ENCODE peak calls at places on chromosomes 16 and 17, in ten cellular contexts. V is stimulated activated CD8-positive, alpha-beta memory T cell treated with anti-CD3 and anti-CD28 coated beads, Interleukin-15, amount 100 ng/mL, for 24 hours; K is skeletal muscle cell; U is anterior cingulate cortex; W is RWPE1; S is naive B cell; T is CD4-positive, alpha-beta T cell; A is NCI-H1930; E is activated naive CD4-positive, alpha-beta T cell; L is left ventricle myocardium inferior. C is an unnamed sample.

GRCh38 chr16:86791287-86792074 is 213.1 kb downstream of the FOXL1 start:
- DNase-seq in V (no peak), K (no peak), U (no peak), W (no peak), S (no peak), T (no peak), A (no peak), E (no peak), L (no peak), C (no peak)

GRCh38 chr17:81710514-81711308 is 1.4 kb upstream of the SLC25A10 start:
- DNase-seq in V (no peak), K (no peak), U (no peak), W (no peak), S (no peak), T (no peak), A (no peak), E (no peak), L (no peak), C (no peak)

GRCh38 chr16:52515068-52515671 is 31.8 kb downstream of the TOX3 start:
- DNase-seq in V (no peak), K (no peak), U (no peak), W (no peak), S (no peak), T (no peak), A (no peak), E (no peak), L (no peak), C (no peak)

GRCh38 chr17:8479431-8479947 is 43.8 kb downstream of the NDEL1 start:
- DNase-seq in V (no peak), K (no peak), U (peak; percentile 47), W (no peak), S (no peak), T (no peak), A (no peak), E (no peak), L (peak; percentile 58), C (no peak)

GRCh38 chr17:74089869-74090464 is 113.5 kb upstream of the RPL38 start:
- DNase-seq in V (peak; percentile 10), K (peak; percentile 4), U (no peak), W (no peak), S (no peak), T (no peak), A (peak; percentile 35), E (no peak), L (no peak), C (no peak)

GRCh38 chr17:40015005-40015997 is at the start of gene CSF3:
- DNase-seq in V (no peak), K (no peak), U (no peak), W (no peak), S (no peak), T (no peak), A (no peak), E (no peak), L (no peak), C (no peak)

GRCh38 chr16:80994451-80994850 is 12.2 kb downstream of the CMC2 start:
- DNase-seq in V (no peak), K (no peak), U (no peak), W (no peak), S (no peak), T (no peak), A (no peak), E (no peak), L (no peak), C (no peak)

GRCh38 chr16:66543541-66543940 is 6.4 kb downstream of the TK2 start:
- DNase-seq in V (no peak), K (no peak), U (no peak), W (no peak), S (no peak), T (no peak), A (no peak), E (no peak), L (no peak), C (no peak)

GRCh38 chr17:34892864-34893263 is 68.4 kb downstream of the CCT6B start:
- DNase-seq in V (no peak), K (no peak), U (no peak), W (peak; percentile 26), S (no peak), T (no peak), A (no peak), E (no peak), L (no peak), C (no peak)

GRCh38 chr16:57192146-57192545 is 6.0 kb downstream of the RSPRY1 start:
- DNase-seq in V (no peak), K (no peak), U (no peak), W (no peak), S (no peak), T (no peak), A (no peak), E (no peak), L (no peak), C (no peak)

GRCh38 chr16:964696-965395 is 5.9 kb downstream of the LMF1 start:
- DNase-seq in V (no peak), K (no peak), U (no peak), W (no peak), S (no peak), T (peak; percentile 71), A (no peak), E (peak; percentile 28), L (no peak), C (peak; percentile 50)

GRCh38 chr17:17606416-17607000 is 15.0 kb upstream of the PEMT start:
- DNase-seq in V (no peak), K (no peak), U (no peak), W (no peak), S (no peak), T (no peak), A (no peak), E (no peak), L (no peak), C (no peak)

GRCh38 chr16:66167564-66168291 is 198.8 kb upstream of the CDH5 start:
- DNase-seq in V (no peak), K (no peak), U (no peak), W (no peak), S (no peak), T (no peak), A (no peak), E (no peak), L (no peak), C (no peak)

GRCh38 chr17:21214777-21215541 is 998 bp upstream of the TMEM11 start:
- DNase-seq in V (no peak), K (no peak), U (no peak), W (peak; percentile 25), S (no peak), T (no peak), A (no peak), E (no peak), L (no peak), C (peak; percentile 2)

GRCh38 chr16:85935957-85936760 is 37.2 kb downstream of the IRF8 start:
- DNase-seq in V (peak; percentile 33), K (no peak), U (no peak), W (no peak), S (peak; percentile 90), T (peak; percentile 50), A (no peak), E (no peak), L (no peak), C (peak; percentile 75)

GRCh38 chr16:68388124-68388523 is 60.2 kb downstream of the SMPD3 start:
- DNase-seq in V (no peak), K (no peak), U (no peak), W (no peak), S (no peak), T (no peak), A (no peak), E (no peak), L (no peak), C (no peak)

GRCh38 chr17:72125226-72125651 is 4.4 kb downstream of the SOX9 start:
- DNase-seq in V (no peak), K (no peak), U (no peak), W (no peak), S (no peak), T (no peak), A (no peak), E (no peak), L (no peak), C (no peak)

GRCh38 chr17:38560503-38561318 is 45.0 kb downstream of the SRCIN1 start:
- DNase-seq in V (no peak), K (no peak), U (no peak), W (no peak), S (no peak), T (no peak), A (no peak), E (no peak), L (no peak), C (no peak)

GRCh38 chr16:67372664-67373063 is 20.6 kb downstream of the TPPP3 start:
- DNase-seq in V (no peak), K (no peak), U (no peak), W (peak; percentile 42), S (no peak), T (no peak), A (no peak), E (no peak), L (no peak), C (no peak)

GRCh38 chr17:2883544-2884203 is 87.4 kb downstream of the RAP1GAP2 start:
- DNase-seq in V (no peak), K (no peak), U (no peak), W (peak; percentile 77), S (no peak), T (no peak), A (peak; percentile 6), E (no peak), L (peak; percentile 38), C (no peak)

GRCh38 chr16:4260360-4260759 is 12.5 kb downstream of the TFAP4 start:
- DNase-seq in V (no peak), K (no peak), U (no peak), W (peak; percentile 44), S (no peak), T (no peak), A (no peak), E (no peak), L (no peak), C (no peak)

GRCh38 chr17:51500454-51500853 is 240.1 kb downstream of the UTP18 start:
- DNase-seq in V (no peak), K (no peak), U (no peak), W (no peak), S (no peak), T (no peak), A (no peak), E (no peak), L (no peak), C (no peak)

GRCh38 chr16:15440852-15441251 is 6.5 kb downstream of the BMERB1 start:
- DNase-seq in V (no peak), K (peak; percentile 47), U (no peak), W (no peak), S (no peak), T (no peak), A (no peak), E (no peak), L (no peak), C (no peak)

GRCh38 chr17:6509295-6509771 is 47.0 kb downstream of the PITPNM3 start:
- DNase-seq in V (no peak), K (peak; percentile 57), U (no peak), W (no peak), S (no peak), T (no peak), A (no peak), E (no peak), L (no peak), C (no peak)

GRCh38 chr17:80986816-80987480 is 4.7 kb upstream of the CHMP6 start:
- DNase-seq in V (no peak), K (no peak), U (no peak), W (no peak), S (peak; percentile 14), T (no peak), A (no peak), E (no peak), L (no peak), C (no peak)

GRCh38 chr17:79883202-79883601 is 44.0 kb upstream of the CBX4 start:
- DNase-seq in V (no peak), K (no peak), U (no peak), W (no peak), S (no peak), T (no peak), A (no peak), E (no peak), L (no peak), C (no peak)

GRCh38 chr16:3578121-3578520 is 918 bp upstream of the NLRC3 start:
- DNase-seq in V (no peak), K (no peak), U (no peak), W (no peak), S (no peak), T (peak; percentile 29), A (no peak), E (no peak), L (no peak), C (peak; percentile 53)

GRCh38 chr17:17682737-17683675 is 1.7 kb downstream of the RAI1 start:
- DNase-seq in V (peak; percentile 22), K (peak; percentile 65), U (peak; percentile 31), W (no peak), S (peak; percentile 63), T (peak; percentile 33), A (no peak), E (peak; percentile 20), L (peak; percentile 77), C (peak; percentile 44)

C was measured in effector memory CD8-positive, alpha-beta T cell.